ENCODE peak calls at places on chromosomes 13 and 19, in ten cellular contexts. X is heart right ventricle; U is Right ventricle myocardium inferior; W is right lobe of liver; B is activated CD4-positive, CD25-positive, alpha-beta regulatory T cell treated with anti-CD3 and anti-CD28 coated beads, Interleukin-2, amount 50 U/mL, for 24 hours; I is activated CD8-positive, alpha-beta T cell treated with anti-CD3 and anti-CD28 coated beads for 36 hours; K is A549; H is HCT116; R is CD4-positive, CD25-positive, alpha-beta regulatory T cell; C is Right ventricle myocardium superior. Q is an unnamed sample.

GRCh38 chr19:2215281-2215751 is 20.8 kb downstream of the PLEKHJ1 start:
- ATAC-seq in H (peak; percentile 46), R (peak; percentile 16), B (no peak), I (peak; percentile 10), K (no peak), C (no peak), W (no peak), U (no peak), X (no peak), Q (no peak)

GRCh38 chr13:35475131-35475959 is 1.1 kb downstream of the MAB21L1 start:
- ATAC-seq in I (peak; percentile 66), R (no peak), C (peak; percentile 39), X (peak; percentile 66), H (no peak), W (peak; percentile 30), K (no peak), U (peak; percentile 30), B (no peak), Q (peak; percentile 37)

GRCh38 chr19:18419699-18420460 is 682 bp downstream of the SSBP4 start:
- ATAC-seq in R (peak; percentile 29), H (no peak), X (no peak), U (no peak), I (peak; percentile 38), W (no peak), K (no peak), B (peak; percentile 46), C (no peak), Q (no peak)

GRCh38 chr13:74406439-74406838 is 272.2 kb upstream of the KLF12 start:
- ATAC-seq in H (no peak), B (no peak), R (no peak), U (no peak), W (no peak), X (no peak), I (no peak), C (no peak), K (no peak), Q (no peak)

GRCh38 chr19:33872445-33873320 is 76.0 kb downstream of the KCTD15 start:
- ATAC-seq in R (no peak), X (no peak), H (no peak), I (no peak), B (no peak), K (no peak), U (no peak), C (no peak), W (no peak), Q (no peak)

GRCh38 chr13:79194272-79194671 is 211.8 kb downstream of the RBM26 start:
- ATAC-seq in W (no peak), H (no peak), X (no peak), K (no peak), U (no peak), I (peak; percentile 95), B (peak; percentile 96), C (no peak), R (peak; percentile 94), Q (no peak)

GRCh38 chr13:44382635-44383145 is 9.1 kb downstream of the SERP2 start:
- ATAC-seq in B (no peak), R (no peak), I (no peak), X (peak; percentile 41), H (no peak), W (no peak), U (peak; percentile 60), K (no peak), C (peak; percentile 66), Q (no peak)

GRCh38 chr13:92514420-92515125 is 712.0 kb upstream of the GPC6 start:
- ATAC-seq in C (no peak), X (no peak), B (no peak), K (no peak), W (no peak), H (no peak), R (no peak), U (no peak), I (no peak), Q (no peak)

GRCh38 chr13:67136157-67136556 is 94.0 kb downstream of the PCDH9 start:
- ATAC-seq in K (peak; percentile 56), W (peak; percentile 78), U (peak; percentile 56), I (no peak), H (no peak), C (peak; percentile 49), X (peak; percentile 50), B (no peak), R (no peak), Q (no peak)

GRCh38 chr19:17584132-17584531 is 28.7 kb downstream of the COLGALT1 start:
- ATAC-seq in C (no peak), W (no peak), I (no peak), X (no peak), R (no peak), B (no peak), U (no peak), K (no peak), H (no peak), Q (no peak)

GRCh38 chr13:66958611-66959010 is 271.5 kb downstream of the PCDH9 start:
- ATAC-seq in I (peak; percentile 47), R (no peak), X (no peak), C (no peak), B (no peak), K (no peak), H (no peak), U (no peak), W (no peak), Q (no peak)

GRCh38 chr13:37701972-37702371 is 103.4 kb upstream of the POSTN start:
- ATAC-seq in W (no peak), B (no peak), H (no peak), R (no peak), X (peak; percentile 27), K (peak; percentile 73), I (no peak), U (no peak), C (no peak), Q (no peak)

GRCh38 chr13:27403727-27404385 is 20.6 kb upstream of the GTF3A start:
- ATAC-seq in C (peak; percentile 22), R (no peak), K (no peak), X (no peak), H (no peak), U (no peak), B (no peak), W (peak; percentile 83), I (no peak), Q (no peak)

GRCh38 chr19:13031917-13032623 is 36.8 kb downstream of the NFIX start:
- ATAC-seq in I (no peak), X (peak; percentile 54), W (no peak), C (peak; percentile 48), U (peak; percentile 60), B (no peak), H (peak; percentile 7), K (no peak), R (no peak), Q (peak; percentile 36)

GRCh38 chr13:50282016-50282415 is 266.8 kb downstream of the KCNRG start:
- ATAC-seq in C (no peak), B (no peak), W (no peak), I (no peak), R (no peak), H (no peak), K (no peak), X (no peak), U (no peak), Q (no peak)

GRCh38 chr13:44758595-44759221 is 182.6 kb upstream of the TSC22D1 start:
- ATAC-seq in H (peak; percentile 58), I (peak; percentile 88), U (no peak), K (peak; percentile 62), B (peak; percentile 77), C (no peak), R (peak; percentile 44), W (no peak), X (peak; percentile 26), Q (peak; percentile 93)

GRCh38 chr19:6273701-6274601 is 5.8 kb downstream of the MLLT1 start:
- ATAC-seq in X (peak; percentile 58), H (no peak), C (peak; percentile 81), W (peak; percentile 72), B (no peak), R (no peak), K (peak; percentile 30), I (no peak), U (peak; percentile 81), Q (peak; percentile 58)

GRCh38 chr13:30634838-30635237 is 17.1 kb downstream of the USPL1 start:
- ATAC-seq in I (no peak), B (no peak), X (no peak), K (no peak), H (no peak), R (no peak), U (no peak), W (no peak), C (no peak), Q (no peak)

GRCh38 chr19:51108805-51109146 is 567 bp upstream of the CTU1 start:
- ATAC-seq in C (peak; percentile 76), B (peak; percentile 25), H (peak; percentile 9), R (peak; percentile 32), X (peak; percentile 71), K (peak; percentile 55), U (peak; percentile 66), W (peak; percentile 31), I (peak; percentile 15), Q (peak; percentile 0)

Q was measured in esophagus mucosa.